ENCODE peak calls at places on chromosome 22, in nine cellular contexts. V, Q, F, J, M, W, D, T and S are unnamed samples.

GRCh38 chr22:45058622-45058912 is 48.8 kb upstream of the PHF21B start:
- DNase-seq in W (no peak), M (no peak), Q (no peak), D (no peak), T (no peak), J (no peak), F (no peak), V (no peak), S (no peak)

GRCh38 chr22:33440756-33441155 is 382.6 kb upstream of the SYN3 start:
- DNase-seq in J (no peak), W (no peak), V (peak; percentile 23), M (no peak), D (no peak), Q (no peak), T (no peak), F (no peak), S (no peak)

GRCh38 chr22:49574861-49575702 is 252.6 kb downstream of the BRD1 start:
- DNase-seq in T (no peak), J (peak; percentile 78), D (peak; percentile 29), Q (no peak), V (no peak), F (no peak), W (no peak), M (peak; percentile 36), S (no peak)

GRCh38 chr22:19679476-19680099 is 34.7 kb upstream of the SEPTIN5 start:
- DNase-seq in Q (peak; percentile 33), F (peak; percentile 37), M (peak; percentile 46), J (peak; percentile 90), T (no peak), D (peak; percentile 58), W (no peak), V (no peak), S (peak; percentile 53)

GRCh38 chr22:44597616-44598015 is 99.6 kb upstream of the RTL6 start:
- DNase-seq in D (no peak), J (no peak), Q (no peak), F (no peak), W (no peak), V (no peak), T (no peak), M (no peak), S (peak; percentile 31)

GRCh38 chr22:35220221-35220620 is 37.1 kb upstream of the HMGXB4 start:
- DNase-seq in Q (no peak), F (no peak), M (no peak), W (no peak), J (no peak), T (no peak), D (no peak), V (no peak), S (no peak)

GRCh38 chr22:21937041-21937820 is 15.4 kb downstream of the PPM1F start:
- DNase-seq in J (peak; percentile 88), T (no peak), Q (no peak), M (no peak), F (peak; percentile 40), D (no peak), W (no peak), V (peak; percentile 65), S (no peak)

GRCh38 chr22:48658246-48658645 is 1169.4 kb downstream of the BRD1 start:
- DNase-seq in F (no peak), W (no peak), V (no peak), T (no peak), J (no peak), M (no peak), Q (no peak), D (no peak), S (no peak)

GRCh38 chr22:34045311-34045710 is 125.0 kb upstream of the LARGE1 start:
- DNase-seq in M (no peak), F (no peak), J (no peak), T (no peak), W (no peak), Q (no peak), D (no peak), V (no peak), S (peak; percentile 41)

GRCh38 chr22:38286915-38287669 is 14.3 kb upstream of the TMEM184B start:
- DNase-seq in J (no peak), D (no peak), V (no peak), M (no peak), W (no peak), Q (no peak), T (no peak), F (no peak), S (no peak)
- H3K4me1 ChIP-seq in J (peaks cover 31% of the 10 kb centered on the region), D (no peaks in the 10 kb centered on the region), V (no peaks in the 10 kb centered on the region), M (peaks cover 34% of the 10 kb centered on the region), W (no peaks in the 10 kb centered on the region), Q (peaks cover 5% of the 10 kb centered on the region), T (peaks cover 15% of the 10 kb centered on the region), F (peaks cover 8% of the 10 kb centered on the region), S (no peaks in the 10 kb centered on the region)

GRCh38 chr22:23518381-23519187 is 61.5 kb downstream of the IGLL1 start:
- DNase-seq in M (no peak), Q (no peak), V (no peak), J (peak; percentile 50), W (no peak), F (peak; percentile 65), D (no peak), T (no peak), S (peak; percentile 61)
- H3K27ac ChIP-seq in M (no peak overlapping the region), Q (peak overlapping the region; percentile 98), V (no peak overlapping the region), J (no peak overlapping the region), W (no peak overlapping the region), F (no peak overlapping the region), D (no peak overlapping the region), T (no peak overlapping the region), S (no peak overlapping the region)

GRCh38 chr22:26483043-26483438 is 542 bp downstream of the HPS4 start:
- DNase-seq in M (no peak), D (no peak), T (no peak), J (no peak), W (no peak), V (no peak), F (no peak), Q (no peak), S (peak; percentile 31)

GRCh38 chr22:26480611-26480932 is 3.0 kb downstream of the HPS4 start:
- DNase-seq in J (no peak), V (no peak), T (no peak), F (no peak), D (no peak), M (no peak), Q (no peak), W (no peak), S (no peak)

GRCh38 chr22:26481112-26481693 is 2.4 kb downstream of the HPS4 start:
- DNase-seq in T (no peak), M (no peak), Q (no peak), F (no peak), W (no peak), V (no peak), J (no peak), D (no peak), S (no peak)

GRCh38 chr22:26482171-26482570 is 1.4 kb downstream of the HPS4 start:
- DNase-seq in Q (no peak), J (no peak), M (no peak), W (no peak), T (no peak), D (no peak), V (no peak), F (no peak), S (no peak)

GRCh38 chr22:26481694-26482093 is 1.9 kb downstream of the HPS4 start:
- DNase-seq in Q (no peak), T (no peak), D (no peak), F (no peak), W (no peak), M (no peak), J (no peak), V (no peak), S (no peak)
- H3K4me1 ChIP-seq in Q (peaks cover 17% of the 10 kb centered on the region), T (peaks cover 16% of the 10 kb centered on the region), D (peaks cover 33% of the 10 kb centered on the region), F (peaks cover 9% of the 10 kb centered on the region), W (peaks cover 29% of the 10 kb centered on the region), M (peaks cover 73% of the 10 kb centered on the region), J (peaks cover 95% of the 10 kb centered on the region), V (peaks cover 14% of the 10 kb centered on the region), S (peaks cover 4% of the 10 kb centered on the region)

DNA sequence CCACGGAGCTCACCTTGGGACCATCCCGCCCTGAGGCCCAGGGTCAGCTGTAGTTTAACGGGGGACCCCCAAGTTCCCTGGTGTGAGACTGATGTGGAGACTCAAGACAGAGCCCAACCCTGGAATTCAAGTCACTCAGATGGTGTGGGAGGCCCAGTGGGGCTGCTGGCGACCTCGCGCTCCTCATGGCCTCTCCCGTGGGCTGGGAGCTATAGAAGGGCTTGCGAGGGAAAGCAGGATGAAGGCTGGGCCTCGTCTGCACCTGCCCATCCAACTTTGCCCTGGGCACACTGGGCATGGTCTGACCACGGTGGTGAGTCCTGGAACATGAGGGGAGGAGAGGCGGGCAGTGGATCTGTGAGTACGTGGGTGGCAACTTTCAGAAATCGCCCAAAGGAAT is 13.6 kb upstream of the TTLL12 start:
- DNase-seq in F (no peak), Q (no peak), V (no peak), W (no peak), M (no peak), T (no peak), J (no peak), D (no peak), S (no peak)
- H3K27ac ChIP-seq in F (no peak overlapping the region), Q (no peak overlapping the region), V (no peak overlapping the region), W (no peak overlapping the region), M (no peak overlapping the region), T (no peak overlapping the region), J (no peak overlapping the region), D (no peak overlapping the region), S (no peak overlapping the region)

GRCh38 chr22:42033263-42034181 is 34.9 kb downstream of the WBP2NL start:
- DNase-seq in F (no peak), T (no peak), J (no peak), D (no peak), W (no peak), Q (no peak), M (no peak), V (no peak), S (peak; percentile 4)
- H3K4me1 ChIP-seq in F (no peaks in the 10 kb centered on the region), T (no peaks in the 10 kb centered on the region), J (no peaks in the 10 kb centered on the region), D (no peaks in the 10 kb centered on the region), W (peaks cover 22% of the 10 kb centered on the region), Q (no peaks in the 10 kb centered on the region), M (no peaks in the 10 kb centered on the region), V (no peaks in the 10 kb centered on the region), S (no peaks in the 10 kb centered on the region)

GRCh38 chr22:26663374-26663923 is 6.1 kb downstream of the MIAT start:
- DNase-seq in D (peak; percentile 51), J (peak; percentile 44), M (no peak), F (no peak), V (no peak), W (no peak), T (no peak), Q (no peak), S (no peak)
- H3K27ac ChIP-seq in D (no peak overlapping the region), J (no peak overlapping the region), M (no peak overlapping the region), F (no peak overlapping the region), V (no peak overlapping the region), W (no peak overlapping the region), T (no peak overlapping the region), Q (no peak overlapping the region), S (no peak overlapping the region)

GRCh38 chr22:30432520-30432919 is 7.0 kb downstream of the MTFP1 start:
- DNase-seq in W (no peak), T (no peak), Q (no peak), V (no peak), D (no peak), M (no peak), J (no peak), F (no peak), S (no peak)
- H3K4me1 ChIP-seq in W (peaks cover 8% of the 10 kb centered on the region), T (no peaks in the 10 kb centered on the region), Q (no peaks in the 10 kb centered on the region), V (no peaks in the 10 kb centered on the region), D (no peaks in the 10 kb centered on the region), M (no peaks in the 10 kb centered on the region), J (peaks cover 1% of the 10 kb centered on the region), F (no peaks in the 10 kb centered on the region), S (no peaks in the 10 kb centered on the region)

DNA sequence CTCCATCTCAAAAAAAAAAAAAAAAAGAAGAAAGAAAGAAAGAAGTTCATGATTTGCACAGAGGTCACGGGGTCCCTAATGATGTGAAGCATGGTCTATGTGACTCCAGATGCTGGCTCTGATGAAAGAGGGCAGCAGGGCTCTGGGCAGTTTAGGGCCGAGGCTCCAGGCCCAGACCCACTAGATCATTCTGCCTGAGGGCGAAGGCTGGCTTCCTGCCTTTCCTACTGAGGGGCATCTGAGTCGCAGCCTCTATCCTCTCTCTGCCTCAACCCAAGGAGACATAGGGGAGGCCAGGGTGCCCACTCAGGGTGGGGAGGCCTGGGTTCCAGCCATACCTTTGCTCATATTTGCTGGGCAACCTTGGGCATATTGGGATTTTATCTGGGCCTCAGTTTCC is 4.8 kb downstream of the SLC35E4 start:
- DNase-seq in W (no peak), F (no peak), T (no peak), M (no peak), D (no peak), J (no peak), V (no peak), Q (no peak), S (no peak)
- H3K27ac ChIP-seq in W (no peak overlapping the region), F (no peak overlapping the region), T (no peak overlapping the region), M (peak overlapping the region; percentile 69), D (no peak overlapping the region), J (no peak overlapping the region), V (no peak overlapping the region), Q (peak overlapping the region; percentile 1), S (no peak overlapping the region)